ENCODE peak calls at places on chromosomes 7 and 10, in eight cellular contexts. Q is mucosa of descending colon; W is AG04450; R is HTR-8/SVneo; X is CD14-positive monocyte; U is EH; L is stimulated activated CD4-positive, alpha-beta T cell treated with anti-CD3 and anti-CD28 coated beads, Interleukin-2, amount 100 ng/mL, for 48 hours; A is B cell. N is an unnamed sample.

GRCh38 chr10:125000366-125001312 is 58.7 kb downstream of the ZRANB1 start:
- DNase-seq in Q (peak; percentile 39), W (no peak), R (no peak), X (no peak), U (no peak), L (no peak), A (no peak), N (peak; percentile 32)

GRCh38 chr7:112654322-112655216 is 135.6 kb downstream of the TMEM168 start:
- DNase-seq in Q (no peak), W (no peak), R (no peak), X (no peak), U (peak; percentile 1), L (no peak), A (no peak), N (no peak)

GRCh38 chr7:33108931-33109757 is at the start of gene RP9:
- DNase-seq in Q (peak; percentile 81), W (no peak), R (peak; percentile 73), X (peak; percentile 48), U (peak; percentile 68), L (peak; percentile 62), A (peak; percentile 76), N (peak; percentile 92)

GRCh38 chr10:13774303-13774893 is 187.6 kb downstream of the PRPF18 start:
- DNase-seq in Q (no peak), W (no peak), R (no peak), X (no peak), U (no peak), L (no peak), A (no peak), N (no peak)

GRCh38 chr10:27052646-27053045 is 47.6 kb downstream of the ANKRD26 start:
- DNase-seq in Q (no peak), W (no peak), R (no peak), X (no peak), U (no peak), L (no peak), A (no peak), N (no peak)

GRCh38 chr7:134255814-134256213 is 60.9 kb downstream of the SLC35B4 start:
- DNase-seq in Q (no peak), W (no peak), R (no peak), X (no peak), U (no peak), L (no peak), A (no peak), N (no peak)

GRCh38 chr7:133593561-133593960 is 340.7 kb downstream of the EXOC4 start:
- DNase-seq in Q (no peak), W (no peak), R (no peak), X (no peak), U (no peak), L (no peak), A (no peak), N (no peak)

GRCh38 chr7:85103352-85103751 is 83.5 kb downstream of the SEMA3D start:
- DNase-seq in Q (no peak), W (no peak), R (no peak), X (no peak), U (peak; percentile 20), L (no peak), A (no peak), N (no peak)

GRCh38 chr10:72370201-72370722 is 15.5 kb upstream of the DNAJB12 start:
- DNase-seq in Q (no peak), W (no peak), R (no peak), X (no peak), U (no peak), L (no peak), A (no peak), N (no peak)

GRCh38 chr7:157233677-157234076 is 95.0 kb downstream of the UBE3C start:
- DNase-seq in Q (no peak), W (no peak), R (no peak), X (no peak), U (peak; percentile 60), L (no peak), A (no peak), N (no peak)

N was measured in GM20000.